ENCODE peak calls at places on chromosomes 13 and 19, in seven cellular contexts. One of them, this sample, is unnamed.

GRCh38 chr19:1009043-1009975 is 9.1 kb downstream of the GRIN3B start:
- DNase-seq in heart left ventricle: no peak
- DNase-seq in thoracic aorta: no peak
- DNase-seq in pancreas: peak
- DNase-seq in colonic mucosa: no peak
- DNase-seq in A549: no peak
- DNase-seq in cardiac muscle cell: peak
- DNase-seq in this sample: no peak

GRCh38 chr19:16951529-16951928 is 62.7 kb downstream of the F2RL3 start:
- DNase-seq in thoracic aorta: no peak
- DNase-seq in cardiac muscle cell: no peak
- DNase-seq in A549: no peak
- DNase-seq in heart left ventricle: no peak
- DNase-seq in pancreas: no peak
- DNase-seq in colonic mucosa: no peak
- DNase-seq in this sample: peak

GRCh38 chr19:34154401-34154800 is 17.9 kb upstream of the LSM14A start:
- DNase-seq in cardiac muscle cell: no peak
- DNase-seq in A549: no peak
- DNase-seq in heart left ventricle: no peak
- DNase-seq in thoracic aorta: no peak
- DNase-seq in pancreas: no peak
- DNase-seq in colonic mucosa: no peak
- DNase-seq in this sample: no peak

GRCh38 chr19:49596954-49597702 is 6.1 kb downstream of the PRR12 start:
- DNase-seq in cardiac muscle cell: no peak
- DNase-seq in A549: no peak
- DNase-seq in heart left ventricle: no peak
- DNase-seq in thoracic aorta: no peak
- DNase-seq in pancreas: peak
- DNase-seq in colonic mucosa: no peak
- DNase-seq in this sample: no peak

GRCh38 chr13:49020940-49021548 is 45.3 kb downstream of the FNDC3A start:
- DNase-seq in thoracic aorta: no peak
- DNase-seq in colonic mucosa: no peak
- DNase-seq in A549: no peak
- DNase-seq in heart left ventricle: no peak
- DNase-seq in cardiac muscle cell: peak
- DNase-seq in pancreas: no peak
- DNase-seq in this sample: peak

GRCh38 chr13:87669379-87669978 is 1.7 kb upstream of the SLITRK5 start:
- DNase-seq in cardiac muscle cell: peak
- DNase-seq in heart left ventricle: no peak
- DNase-seq in colonic mucosa: no peak
- DNase-seq in A549: peak
- DNase-seq in thoracic aorta: no peak
- DNase-seq in pancreas: no peak
- DNase-seq in this sample: no peak

GRCh38 chr19:4624733-4625362 is 14.5 kb upstream of the TNFAIP8L1 start:
- DNase-seq in thoracic aorta: no peak
- DNase-seq in colonic mucosa: no peak
- DNase-seq in cardiac muscle cell: peak
- DNase-seq in heart left ventricle: no peak
- DNase-seq in A549: peak
- DNase-seq in pancreas: no peak
- DNase-seq in this sample: no peak

GRCh38 chr19:51354742-51355148 is 11.4 kb downstream of the ETFB start:
- DNase-seq in colonic mucosa: no peak
- DNase-seq in pancreas: no peak
- DNase-seq in cardiac muscle cell: peak
- DNase-seq in heart left ventricle: no peak
- DNase-seq in thoracic aorta: no peak
- DNase-seq in A549: no peak
- DNase-seq in this sample: no peak

GRCh38 chr19:17097593-17098126 is 22.1 kb downstream of the MYO9B start:
- DNase-seq in A549: peak
- DNase-seq in colonic mucosa: no peak
- DNase-seq in pancreas: no peak
- DNase-seq in cardiac muscle cell: peak
- DNase-seq in heart left ventricle: no peak
- DNase-seq in thoracic aorta: no peak
- DNase-seq in this sample: no peak

GRCh38 chr13:46903748-46904147 is 6.9 kb upstream of the HTR2A start:
- DNase-seq in pancreas: no peak
- DNase-seq in thoracic aorta: no peak
- DNase-seq in cardiac muscle cell: peak
- DNase-seq in heart left ventricle: no peak
- DNase-seq in colonic mucosa: no peak
- DNase-seq in A549: no peak
- DNase-seq in this sample: peak

GRCh38 chr13:22189176-22190048 is 518.5 kb downstream of the FGF9 start:
- DNase-seq in cardiac muscle cell: no peak
- DNase-seq in pancreas: no peak
- DNase-seq in colonic mucosa: no peak
- DNase-seq in heart left ventricle: no peak
- DNase-seq in A549: no peak
- DNase-seq in thoracic aorta: no peak
- DNase-seq in this sample: no peak

GRCh38 chr19:13796301-13797057 is 1.2 kb downstream of the ZSWIM4 start:
- DNase-seq in heart left ventricle: peak
- DNase-seq in cardiac muscle cell: peak
- DNase-seq in A549: peak
- DNase-seq in thoracic aorta: peak
- DNase-seq in pancreas: no peak
- DNase-seq in colonic mucosa: peak
- DNase-seq in this sample: peak

GRCh38 chr13:27044837-27045570 is 126.6 kb downstream of the USP12 start:
- DNase-seq in thoracic aorta: no peak
- DNase-seq in pancreas: no peak
- DNase-seq in A549: no peak
- DNase-seq in heart left ventricle: no peak
- DNase-seq in colonic mucosa: no peak
- DNase-seq in cardiac muscle cell: no peak
- DNase-seq in this sample: no peak

GRCh38 chr13:46575321-46575721 is 22.4 kb downstream of the LRCH1 start:
- DNase-seq in thoracic aorta: no peak
- DNase-seq in pancreas: no peak
- DNase-seq in A549: no peak
- DNase-seq in heart left ventricle: no peak
- DNase-seq in cardiac muscle cell: peak
- DNase-seq in colonic mucosa: no peak
- DNase-seq in this sample: no peak

GRCh38 chr13:28613562-28613961 is 45.4 kb upstream of the POMP start:
- DNase-seq in A549: no peak
- DNase-seq in cardiac muscle cell: no peak
- DNase-seq in colonic mucosa: peak
- DNase-seq in pancreas: no peak
- DNase-seq in thoracic aorta: no peak
- DNase-seq in heart left ventricle: no peak
- DNase-seq in this sample: no peak

GRCh38 chr13:36224730-36225129 is 10.4 kb upstream of the SOHLH2 start:
- DNase-seq in heart left ventricle: no peak
- DNase-seq in A549: no peak
- DNase-seq in colonic mucosa: no peak
- DNase-seq in cardiac muscle cell: no peak
- DNase-seq in pancreas: no peak
- DNase-seq in thoracic aorta: no peak
- DNase-seq in this sample: no peak

GRCh38 chr19:2084993-2085720 is 11.0 kb downstream of the MOB3A start:
- DNase-seq in pancreas: no peak
- DNase-seq in A549: no peak
- DNase-seq in thoracic aorta: no peak
- DNase-seq in cardiac muscle cell: peak
- DNase-seq in colonic mucosa: peak
- DNase-seq in heart left ventricle: peak
- DNase-seq in this sample: no peak

GRCh38 chr19:54021932-54022331 is 30.5 kb downstream of the CACNG6 start:
- DNase-seq in cardiac muscle cell: no peak
- DNase-seq in A549: no peak
- DNase-seq in thoracic aorta: no peak
- DNase-seq in colonic mucosa: no peak
- DNase-seq in heart left ventricle: no peak
- DNase-seq in pancreas: no peak
- DNase-seq in this sample: no peak
- H3K27ac ChIP-seq in cardiac muscle cell: no peak
- H3K27ac ChIP-seq in A549: peak
- H3K27ac ChIP-seq in thoracic aorta: no peak
- H3K27ac ChIP-seq in colonic mucosa: no peak
- H3K27ac ChIP-seq in heart left ventricle: no peak
- H3K27ac ChIP-seq in pancreas: no peak
- H3K27ac ChIP-seq in this sample: peak

GRCh38 chr19:45780448-45781281 is 1.6 kb downstream of the DMPK start:
- DNase-seq in thoracic aorta: no peak
- DNase-seq in cardiac muscle cell: no peak
- DNase-seq in colonic mucosa: no peak
- DNase-seq in pancreas: peak
- DNase-seq in A549: no peak
- DNase-seq in heart left ventricle: no peak
- DNase-seq in this sample: no peak
- TF ChIP-seq CTCF in thoracic aorta: no peak
- TF ChIP-seq CTCF in cardiac muscle cell: no peak
- TF ChIP-seq CTCF in colonic mucosa: no peak
- TF ChIP-seq CTCF in pancreas: no peak
- TF ChIP-seq CTCF in A549: no peak
- TF ChIP-seq CTCF in heart left ventricle: no peak
- TF ChIP-seq CTCF in this sample: no peak

DNA sequence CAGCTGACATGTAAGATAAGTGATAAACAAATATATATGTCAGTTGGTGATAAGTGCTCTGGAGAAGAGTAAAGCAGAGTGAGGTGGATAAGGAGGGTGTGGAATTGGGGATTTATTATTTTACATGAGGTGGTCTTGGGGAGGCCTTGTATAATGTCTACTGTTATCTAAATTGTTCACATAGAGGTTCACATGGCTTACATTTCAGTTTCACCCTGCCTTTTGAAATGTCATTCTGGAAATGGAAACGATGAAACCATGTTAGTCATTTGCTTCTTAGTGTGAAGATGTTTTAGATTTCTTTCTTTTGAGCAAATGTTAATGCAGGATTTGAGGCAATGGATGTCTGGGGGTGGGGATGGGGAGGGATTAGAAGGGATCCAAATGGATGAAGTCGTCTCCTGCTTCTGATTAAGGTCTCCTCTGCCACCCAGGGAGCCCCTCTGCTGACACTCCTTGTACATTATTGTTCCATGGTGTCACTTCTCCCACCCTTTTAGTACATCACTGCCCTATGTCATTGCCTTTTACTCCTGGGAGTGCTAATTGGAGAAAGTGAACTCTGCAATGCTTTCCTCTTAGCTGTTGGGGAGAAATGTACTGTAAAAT is 14.0 kb downstream of the B3GLCT start:
- DNase-seq in colonic mucosa: no peak
- DNase-seq in A549: no peak
- DNase-seq in thoracic aorta: no peak
- DNase-seq in heart left ventricle: no peak
- DNase-seq in cardiac muscle cell: no peak
- DNase-seq in pancreas: no peak
- DNase-seq in this sample: no peak
- H3K27ac ChIP-seq in colonic mucosa: no peak
- H3K27ac ChIP-seq in A549: no peak
- H3K27ac ChIP-seq in thoracic aorta: no peak
- H3K27ac ChIP-seq in heart left ventricle: peak
- H3K27ac ChIP-seq in cardiac muscle cell: no peak
- H3K27ac ChIP-seq in pancreas: no peak
- H3K27ac ChIP-seq in this sample: no peak

DNA sequence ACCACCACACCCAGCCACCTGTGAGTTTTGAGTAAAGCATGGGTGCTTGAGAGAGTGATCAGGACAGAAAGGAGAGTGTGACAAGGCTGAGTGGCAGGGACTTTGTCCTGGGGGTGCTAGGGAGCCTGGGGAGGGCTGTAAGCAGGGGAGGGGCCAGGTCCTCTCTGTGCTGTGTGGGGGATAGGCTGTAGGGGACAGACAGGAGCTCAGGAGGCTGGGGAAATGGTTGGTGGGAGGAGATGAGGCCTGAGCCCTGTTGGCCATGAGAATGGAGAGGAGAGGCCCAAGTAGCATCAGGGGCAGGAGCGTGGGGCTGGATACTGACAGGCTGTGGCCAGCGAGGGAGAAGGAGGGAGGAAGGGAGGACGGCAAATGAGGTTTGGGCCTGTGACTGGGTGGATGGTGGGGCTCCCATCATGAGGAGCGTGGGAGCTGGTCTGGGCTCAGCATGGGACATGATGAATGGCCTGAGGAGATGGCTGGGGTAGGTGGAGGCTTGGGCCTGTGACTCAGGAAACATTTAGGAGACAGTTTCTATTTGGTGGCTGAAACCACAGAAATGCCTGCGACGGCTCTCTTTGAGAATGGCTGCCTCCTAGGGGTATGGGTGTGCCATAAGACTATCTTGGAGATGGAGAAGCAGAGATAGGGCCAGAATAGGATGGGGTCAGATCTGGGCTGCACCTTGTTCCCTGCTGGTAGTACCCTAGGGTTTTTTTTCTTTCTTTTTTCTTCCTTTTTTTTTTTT is 25.0 kb downstream of the GRIN2D start:
- DNase-seq in cardiac muscle cell: peak
- DNase-seq in pancreas: no peak
- DNase-seq in colonic mucosa: no peak
- DNase-seq in A549: peak
- DNase-seq in heart left ventricle: no peak
- DNase-seq in thoracic aorta: no peak
- DNase-seq in this sample: no peak
- TF ChIP-seq CTCF in cardiac muscle cell: no peak
- TF ChIP-seq CTCF in pancreas: no peak
- TF ChIP-seq CTCF in colonic mucosa: no peak
- TF ChIP-seq CTCF in A549: no peak
- TF ChIP-seq CTCF in heart left ventricle: no peak
- TF ChIP-seq CTCF in thoracic aorta: no peak
- TF ChIP-seq CTCF in this sample: no peak

DNA sequence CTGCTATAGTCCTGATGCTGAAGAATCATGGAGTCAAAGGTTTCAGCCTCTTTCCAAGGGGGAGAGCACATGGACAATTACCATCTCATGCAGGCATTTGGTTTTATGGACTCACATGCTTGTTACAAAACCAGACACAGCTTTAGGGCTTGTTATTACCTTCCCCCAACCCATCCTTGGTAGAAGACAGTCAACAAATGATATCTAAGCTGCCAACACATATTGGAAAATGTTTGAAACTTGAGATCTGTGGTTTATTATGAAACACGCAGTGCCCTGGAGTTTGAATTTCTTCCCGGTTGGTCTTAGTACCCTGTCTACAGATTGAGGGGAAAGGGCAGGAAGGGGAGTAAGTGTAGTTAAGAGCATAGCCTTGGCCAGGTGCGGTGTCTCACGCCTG is 12.5 kb upstream of the CYP2A6 start:
- DNase-seq in A549: peak
- DNase-seq in pancreas: no peak
- DNase-seq in heart left ventricle: no peak
- DNase-seq in colonic mucosa: no peak
- DNase-seq in thoracic aorta: no peak
- DNase-seq in cardiac muscle cell: peak
- DNase-seq in this sample: no peak
- H3K27ac ChIP-seq in A549: no peak
- H3K27ac ChIP-seq in pancreas: no peak
- H3K27ac ChIP-seq in heart left ventricle: no peak
- H3K27ac ChIP-seq in colonic mucosa: no peak
- H3K27ac ChIP-seq in thoracic aorta: no peak
- H3K27ac ChIP-seq in cardiac muscle cell: no peak
- H3K27ac ChIP-seq in this sample: no peak